ENCODE peak calls at places on chromosome 9, in five cellular contexts. One of them, this sample, is unnamed.

GRCh38 chr9:115591584-115591984 is 473.6 kb upstream of the TNC start:
- DNase-seq in HepG2: peak
- DNase-seq in GM12878: peak
- DNase-seq in NB4: peak
- DNase-seq in K562: peak
- DNase-seq in this sample: peak

GRCh38 chr9:132798817-132799790 is 79.0 kb downstream of the AK8 start:
- DNase-seq in HepG2: peak
- DNase-seq in GM12878: no peak
- DNase-seq in NB4: peak
- DNase-seq in K562: peak
- DNase-seq in this sample: no peak

GRCh38 chr9:16000826-16001225 is 448.0 kb downstream of the CCDC171 start:
- DNase-seq in HepG2: no peak
- DNase-seq in GM12878: no peak
- DNase-seq in NB4: no peak
- DNase-seq in K562: no peak
- DNase-seq in this sample: no peak

GRCh38 chr9:131724678-131725077 is 15.2 kb downstream of the RAPGEF1 start:
- DNase-seq in HepG2: no peak
- DNase-seq in GM12878: no peak
- DNase-seq in NB4: peak
- DNase-seq in K562: no peak
- DNase-seq in this sample: no peak

GRCh38 chr9:117664419-117664818 is 39.8 kb upstream of the TLR4 start:
- DNase-seq in HepG2: no peak
- DNase-seq in GM12878: no peak
- DNase-seq in NB4: no peak
- DNase-seq in K562: no peak
- DNase-seq in this sample: no peak

GRCh38 chr9:97744710-97745708 is 47.9 kb upstream of the XPA start:
- DNase-seq in HepG2: no peak
- DNase-seq in GM12878: no peak
- DNase-seq in NB4: peak
- DNase-seq in K562: peak
- DNase-seq in this sample: no peak

GRCh38 chr9:137793196-137793841 is 84.3 kb upstream of the CACNA1B start:
- DNase-seq in HepG2: no peak
- DNase-seq in GM12878: no peak
- DNase-seq in NB4: no peak
- DNase-seq in K562: no peak
- DNase-seq in this sample: no peak

GRCh38 chr9:73219985-73220626 is 68.4 kb downstream of the ANXA1 start:
- DNase-seq in HepG2: no peak
- DNase-seq in GM12878: peak
- DNase-seq in NB4: peak
- DNase-seq in K562: no peak
- DNase-seq in this sample: peak

GRCh38 chr9:138049085-138049778 is 171.7 kb downstream of the CACNA1B start:
- DNase-seq in HepG2: no peak
- DNase-seq in GM12878: no peak
- DNase-seq in NB4: no peak
- DNase-seq in K562: no peak
- DNase-seq in this sample: no peak

GRCh38 chr9:26863074-26863473 is 29.5 kb downstream of the CAAP1 start:
- DNase-seq in HepG2: peak
- DNase-seq in GM12878: no peak
- DNase-seq in NB4: no peak
- DNase-seq in K562: no peak
- DNase-seq in this sample: peak

GRCh38 chr9:3074247-3074646 is 230.4 kb upstream of the PUM3 start:
- DNase-seq in HepG2: no peak
- DNase-seq in GM12878: no peak
- DNase-seq in NB4: peak
- DNase-seq in K562: no peak
- DNase-seq in this sample: no peak

GRCh38 chr9:5442400-5443011 is 4.8 kb upstream of the PLGRKT start:
- DNase-seq in HepG2: peak
- DNase-seq in GM12878: no peak
- DNase-seq in NB4: peak
- DNase-seq in K562: peak
- DNase-seq in this sample: peak

GRCh38 chr9:81182421-81182820 is 506.9 kb downstream of the TLE1 start:
- DNase-seq in HepG2: no peak
- DNase-seq in GM12878: no peak
- DNase-seq in NB4: no peak
- DNase-seq in K562: no peak
- DNase-seq in this sample: no peak

GRCh38 chr9:116058421-116058820 is 95.2 kb upstream of the PAPPA start:
- DNase-seq in HepG2: no peak
- DNase-seq in GM12878: no peak
- DNase-seq in NB4: no peak
- DNase-seq in K562: no peak
- DNase-seq in this sample: peak

GRCh38 chr9:83526901-83527300 is 11.3 kb downstream of the FRMD3 start:
- DNase-seq in HepG2: peak
- DNase-seq in GM12878: no peak
- DNase-seq in NB4: no peak
- DNase-seq in K562: no peak
- DNase-seq in this sample: no peak

GRCh38 chr9:79734989-79735779 is 163.4 kb downstream of the TLE4 start:
- DNase-seq in HepG2: no peak
- DNase-seq in GM12878: no peak
- DNase-seq in NB4: no peak
- DNase-seq in K562: no peak
- DNase-seq in this sample: no peak

GRCh38 chr9:14097215-14097614 is 216.7 kb downstream of the NFIB start:
- DNase-seq in HepG2: no peak
- DNase-seq in GM12878: no peak
- DNase-seq in NB4: no peak
- DNase-seq in K562: no peak
- DNase-seq in this sample: no peak

GRCh38 chr9:94950733-94951590 is 224.5 kb downstream of the AOPEP start:
- DNase-seq in HepG2: peak
- DNase-seq in GM12878: no peak
- DNase-seq in NB4: no peak
- DNase-seq in K562: no peak
- DNase-seq in this sample: no peak
- TF ChIP-seq MYC in HepG2: no peak
- TF ChIP-seq MYC in GM12878: no peak
- TF ChIP-seq MYC in NB4: no peak
- TF ChIP-seq MYC in K562: no peak
- TF ChIP-seq MYC in this sample: no peak

DNA sequence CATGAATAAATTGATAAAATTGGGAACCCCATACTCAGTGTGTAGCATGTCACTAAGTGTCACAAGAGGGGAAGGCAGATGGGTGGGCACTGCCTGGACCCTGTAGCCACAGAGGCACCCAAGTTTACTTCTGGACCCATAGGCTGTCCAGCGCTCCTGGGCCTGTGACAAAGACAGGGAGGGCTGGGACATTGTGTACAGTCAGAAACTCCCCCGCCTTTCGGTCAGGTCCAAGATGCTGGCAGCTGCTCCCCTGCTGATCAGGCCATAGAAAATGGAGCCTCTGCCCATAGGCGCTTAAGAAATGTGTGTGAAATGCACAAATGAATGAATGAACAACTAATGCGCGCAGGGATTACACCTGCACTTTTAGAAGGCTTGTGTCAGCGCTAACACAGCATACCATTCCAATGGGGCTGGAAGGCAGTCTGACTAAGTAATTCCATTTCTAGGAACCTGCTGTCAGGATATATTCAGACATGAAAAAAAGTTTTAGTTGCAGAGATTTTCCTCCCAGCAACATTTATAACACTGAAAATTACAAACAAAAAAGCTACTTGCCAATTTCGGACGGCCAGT is 16.3 kb downstream of the PTPN3 start:
- DNase-seq in HepG2: no peak
- DNase-seq in GM12878: no peak
- DNase-seq in NB4: no peak
- DNase-seq in K562: no peak
- DNase-seq in this sample: no peak
- TF ChIP-seq MYC in HepG2: no peak
- TF ChIP-seq MYC in GM12878: no peak
- TF ChIP-seq MYC in NB4: no peak
- TF ChIP-seq MYC in K562: no peak
- TF ChIP-seq MYC in this sample: no peak

GRCh38 chr9:101524371-101524770 is 9.3 kb upstream of the RNF20 start:
- DNase-seq in HepG2: no peak
- DNase-seq in GM12878: no peak
- DNase-seq in NB4: no peak
- DNase-seq in K562: no peak
- DNase-seq in this sample: no peak
- TF ChIP-seq MYC in HepG2: no peak
- TF ChIP-seq MYC in GM12878: no peak
- TF ChIP-seq MYC in NB4: no peak
- TF ChIP-seq MYC in K562: no peak
- TF ChIP-seq MYC in this sample: no peak

GRCh38 chr9:99873531-99873930 is 32.9 kb upstream of the STX17 start:
- DNase-seq in HepG2: no peak
- DNase-seq in GM12878: no peak
- DNase-seq in NB4: no peak
- DNase-seq in K562: no peak
- DNase-seq in this sample: peak
- TF ChIP-seq MYC in HepG2: no peak
- TF ChIP-seq MYC in GM12878: no peak
- TF ChIP-seq MYC in NB4: no peak
- TF ChIP-seq MYC in K562: no peak
- TF ChIP-seq MYC in this sample: no peak

GRCh38 chr9:36572515-36573418 is at the start of gene MELK:
- DNase-seq in HepG2: peak
- DNase-seq in GM12878: no peak
- DNase-seq in NB4: peak
- DNase-seq in K562: peak
- DNase-seq in this sample: peak

GRCh38 chr9:36576866-36577265 is 4.2 kb downstream of the MELK start:
- DNase-seq in HepG2: no peak
- DNase-seq in GM12878: no peak
- DNase-seq in NB4: no peak
- DNase-seq in K562: no peak
- DNase-seq in this sample: no peak

GRCh38 chr9:36571333-36571732 is 1.4 kb upstream of the MELK start:
- DNase-seq in HepG2: no peak
- DNase-seq in GM12878: no peak
- DNase-seq in NB4: no peak
- DNase-seq in K562: no peak
- DNase-seq in this sample: no peak

GRCh38 chr9:36575411-36575882 is 2.8 kb downstream of the MELK start:
- DNase-seq in HepG2: no peak
- DNase-seq in GM12878: no peak
- DNase-seq in NB4: no peak
- DNase-seq in K562: no peak
- DNase-seq in this sample: no peak
- TF ChIP-seq MYC in HepG2: no peak
- TF ChIP-seq MYC in GM12878: no peak
- TF ChIP-seq MYC in NB4: no peak
- TF ChIP-seq MYC in K562: no peak
- TF ChIP-seq MYC in this sample: no peak

DNA sequence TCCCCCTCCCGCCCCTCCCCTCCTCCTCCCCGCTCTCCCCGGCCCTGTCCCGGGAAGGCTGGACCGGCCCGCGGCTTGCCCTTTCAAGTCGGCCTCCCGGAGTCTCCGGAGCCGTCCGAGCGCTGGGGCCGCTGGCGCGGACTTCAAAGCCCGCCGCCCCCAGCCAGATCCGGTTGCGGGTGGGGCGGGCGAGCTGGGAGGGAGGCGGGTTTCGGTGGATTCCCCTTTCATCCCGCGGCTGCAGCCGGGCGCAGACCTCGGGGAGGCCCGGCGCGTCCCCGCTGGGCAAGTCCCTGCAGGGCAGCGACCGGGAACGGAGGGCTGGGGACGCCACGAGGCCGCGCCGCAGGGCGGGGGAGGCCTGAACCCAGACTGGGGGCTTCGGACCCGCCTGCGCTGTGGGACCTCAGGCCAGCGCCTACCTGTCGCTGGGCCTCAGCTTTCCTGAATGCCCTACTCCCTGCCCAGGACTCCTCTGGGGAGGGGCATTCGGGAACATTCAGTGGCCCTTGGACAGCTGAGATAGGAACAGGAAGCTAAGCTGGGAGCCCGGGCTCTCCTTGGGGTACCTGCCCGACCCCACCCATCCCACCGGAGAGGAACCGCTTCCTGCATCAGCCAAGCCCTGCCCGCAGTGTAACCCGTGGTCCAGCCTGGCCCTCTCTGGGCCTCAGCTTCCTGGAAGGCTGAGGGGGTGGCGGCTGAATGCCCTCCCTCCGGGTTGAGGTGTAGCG is 23.4 kb downstream of the C9orf50 start:
- DNase-seq in HepG2: peak
- DNase-seq in GM12878: no peak
- DNase-seq in NB4: no peak
- DNase-seq in K562: no peak
- DNase-seq in this sample: peak
- TF ChIP-seq MYC in HepG2: peak
- TF ChIP-seq MYC in GM12878: no peak
- TF ChIP-seq MYC in NB4: no peak
- TF ChIP-seq MYC in K562: no peak
- TF ChIP-seq MYC in this sample: no peak

DNA sequence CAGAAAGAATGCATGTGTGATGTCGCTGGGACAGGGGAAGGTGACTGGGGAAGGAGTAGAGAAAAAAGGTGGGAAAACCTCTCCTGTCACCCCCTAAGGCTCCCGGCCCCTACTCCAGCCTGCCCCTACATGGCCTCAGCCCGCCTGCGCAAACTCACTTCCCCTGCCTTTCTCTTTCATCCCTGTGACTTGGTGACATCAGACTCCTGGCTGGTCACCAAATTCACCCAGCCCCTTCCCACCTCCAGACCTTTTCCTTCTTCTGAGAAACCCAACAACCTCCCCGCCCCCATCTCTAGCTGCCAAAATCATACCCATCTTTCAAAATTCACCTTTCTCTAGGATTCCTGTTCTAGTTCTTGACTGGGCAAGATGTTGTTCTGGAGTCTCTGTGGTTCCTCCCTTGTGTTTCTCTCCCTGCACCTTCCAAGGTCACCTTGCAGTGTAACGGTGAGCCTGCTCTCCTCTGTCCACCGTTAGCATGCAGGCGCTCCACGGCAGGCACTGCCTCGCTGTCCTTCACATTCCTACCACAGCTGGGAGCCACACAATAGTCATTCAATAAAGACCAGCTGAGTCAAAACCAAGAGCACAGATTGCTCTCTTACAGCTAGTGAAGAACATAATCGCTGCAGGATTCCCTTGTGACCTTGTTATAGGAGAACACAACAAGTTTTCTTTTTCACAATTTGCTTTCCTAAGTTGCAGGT is 134.5 kb downstream of the FANCC start:
- DNase-seq in HepG2: peak
- DNase-seq in GM12878: no peak
- DNase-seq in NB4: no peak
- DNase-seq in K562: no peak
- DNase-seq in this sample: peak
- TF ChIP-seq MYC in HepG2: no peak
- TF ChIP-seq MYC in GM12878: no peak
- TF ChIP-seq MYC in NB4: no peak
- TF ChIP-seq MYC in K562: no peak
- TF ChIP-seq MYC in this sample: no peak

This sample was measured in A549.